ENCODE peak calls at places on chromosomes 12 and 14, in ten cellular contexts. O, Z, I, X, L, K, M, U, Q and F are unnamed samples.

GRCh38 chr12:100986595-100987547 is 192.3 kb downstream of the ANO4 start:
- ATAC-seq in Z (no peak), L (peak), M (no peak), O (no peak), U (no peak), X (no peak), Q (no peak), I (peak), K (no peak), F (peak)

GRCh38 chr14:80133457-80133856 is 77.8 kb downstream of the DIO2 start:
- ATAC-seq in X (no peak), U (no peak), Z (no peak), O (no peak), L (no peak), M (no peak), Q (no peak), I (no peak), K (no peak), F (no peak)

GRCh38 chr12:111387747-111388365 is 17.9 kb upstream of the SH2B3 start:
- ATAC-seq in I (no peak), Z (no peak), M (no peak), Q (no peak), O (no peak), X (no peak), L (no peak), U (no peak), K (no peak), F (no peak)

GRCh38 chr12:54627304-54627703 is 7.4 kb downstream of the LACRT start:
- ATAC-seq in U (no peak), M (no peak), O (no peak), X (no peak), K (no peak), L (no peak), I (no peak), Z (no peak), Q (no peak), F (no peak)

GRCh38 chr14:59020382-59020781 is 168.1 kb upstream of the DAAM1 start:
- ATAC-seq in I (no peak), K (no peak), Z (no peak), Q (peak), U (no peak), M (no peak), O (no peak), L (peak), X (peak), F (no peak)

GRCh38 chr14:104224516-104225281 is 86.3 kb downstream of the KIF26A start:
- ATAC-seq in Q (peak), Z (no peak), O (no peak), M (no peak), I (no peak), L (peak), K (no peak), U (no peak), X (peak), F (no peak)

GRCh38 chr12:15268927-15269552 is 47.8 kb upstream of the RERG start:
- ATAC-seq in L (peak), K (peak), M (peak), Q (peak), I (no peak), O (peak), U (peak), X (peak), Z (peak), F (peak)

GRCh38 chr14:96486705-96487104 is 15.5 kb upstream of the PAPOLA start:
- ATAC-seq in X (no peak), I (no peak), Z (no peak), L (no peak), M (no peak), U (no peak), Q (no peak), K (no peak), O (no peak), F (no peak)

GRCh38 chr12:4168041-4168440 is 105.5 kb upstream of the CCND2 start:
- ATAC-seq in Z (no peak), K (no peak), M (no peak), X (no peak), L (no peak), O (no peak), U (no peak), I (no peak), Q (no peak), F (no peak)

GRCh38 chr14:74083784-74084276 is 423 bp downstream of the ALDH6A1 start:
- ATAC-seq in K (no peak), I (no peak), X (peak), U (no peak), Q (peak), Z (peak), O (no peak), M (peak), L (no peak), F (peak)

GRCh38 chr12:87428701-87429277 is 600.4 kb downstream of the C12orf50 start:
- ATAC-seq in M (peak), K (no peak), L (no peak), I (no peak), O (no peak), Q (no peak), Z (peak), U (no peak), X (no peak), F (no peak)

GRCh38 chr12:18250313-18250916 is 10.9 kb upstream of the PIK3C2G start:
- ATAC-seq in Z (no peak), U (no peak), I (no peak), X (peak), K (no peak), O (no peak), Q (peak), L (no peak), M (no peak), F (no peak)